ENCODE peak calls at places on chromosome 10, in ten cellular contexts. R is spleen; H is gastrocnemius medialis; Z is sigmoid colon; B is neural progenitor cell; O is brain microvascular endothelial cell; E is CD4-positive, CD25-positive, alpha-beta regulatory T cell; T is ovary; A is upper lobe of left lung; C is iPS DF 6.9. M is an unnamed sample.

GRCh38 chr10:26706936-26707335 is 9.4 kb downstream of the PDSS1 start:
- DNase-seq in R (no peak), Z (no peak), C (no peak), B (no peak), A (peak), O (no peak), H (no peak), E (no peak), T (no peak), M (no peak)

GRCh38 chr10:99115703-99116102 is 119.9 kb downstream of the HPSE2 start:
- DNase-seq in O (no peak), H (no peak), Z (no peak), T (no peak), E (no peak), C (no peak), R (no peak), B (no peak), A (no peak), M (no peak)

GRCh38 chr10:6064119-6064518 is 2.0 kb upstream of the IL2RA start:
- DNase-seq in C (no peak), H (no peak), Z (peak), O (no peak), E (no peak), R (no peak), T (no peak), A (no peak), B (no peak), M (no peak)

GRCh38 chr10:120011359-120012132 is 119.0 kb downstream of the SEC23IP start:
- DNase-seq in B (peak), E (no peak), T (no peak), A (peak), H (no peak), O (no peak), C (peak), Z (no peak), R (no peak), M (no peak)

GRCh38 chr10:97540669-97541500 is 31.7 kb upstream of the ANKRD2 start:
- DNase-seq in C (no peak), R (peak), T (peak), B (no peak), Z (peak), A (no peak), H (no peak), O (no peak), E (no peak), M (no peak)

GRCh38 chr10:132556994-132557441 is 19.4 kb downstream of the INPP5A start:
- DNase-seq in R (no peak), O (no peak), B (no peak), C (no peak), H (no peak), A (no peak), E (no peak), T (no peak), Z (peak), M (no peak)

GRCh38 chr10:5948999-5949759 is 28.2 kb downstream of the IL15RA start:
- DNase-seq in T (peak), H (no peak), B (peak), A (no peak), C (peak), R (no peak), E (no peak), O (peak), Z (peak), M (no peak)

GRCh38 chr10:21368728-21369425 is 156.6 kb downstream of the SKIDA1 start:
- DNase-seq in O (peak), Z (no peak), C (no peak), H (no peak), B (no peak), A (no peak), T (peak), E (no peak), R (no peak), M (no peak)

GRCh38 chr10:43259981-43260761 is 6.7 kb downstream of the RASGEF1A start:
- DNase-seq in Z (peak), H (no peak), T (no peak), O (no peak), B (no peak), R (peak), E (no peak), A (peak), C (no peak), M (no peak)

GRCh38 chr10:113142601-113143000 is 192.6 kb downstream of the TCF7L2 start:
- DNase-seq in Z (no peak), B (no peak), T (no peak), O (no peak), C (no peak), H (no peak), A (no peak), E (no peak), R (no peak), M (no peak)

GRCh38 chr10:26534384-26534783 is 96.2 kb downstream of the APBB1IP start:
- DNase-seq in R (no peak), A (no peak), H (no peak), E (no peak), Z (no peak), B (peak), T (no peak), O (no peak), C (peak), M (no peak)

GRCh38 chr10:130045091-130045652 is 65.5 kb downstream of the C10orf143 start:
- DNase-seq in T (no peak), C (peak), R (no peak), B (peak), E (no peak), H (no peak), Z (no peak), A (peak), O (no peak), M (no peak)

GRCh38 chr10:122639801-122640200 is 59.8 kb downstream of the C10orf120 start:
- DNase-seq in Z (peak), E (no peak), A (no peak), R (peak), O (no peak), B (no peak), T (no peak), H (no peak), C (no peak), M (no peak)

GRCh38 chr10:121418126-121418777 is 180.0 kb downstream of the FGFR2 start:
- DNase-seq in B (no peak), O (no peak), E (no peak), R (no peak), A (no peak), C (no peak), H (no peak), T (no peak), Z (no peak), M (no peak)

GRCh38 chr10:11153245-11153644 is 135.6 kb downstream of the CELF2 start:
- DNase-seq in H (no peak), T (no peak), Z (no peak), R (no peak), B (no peak), A (no peak), E (no peak), C (no peak), O (no peak), M (no peak)

GRCh38 chr10:9668411-9668810 is 1349.3 kb upstream of the CELF2 start:
- DNase-seq in C (no peak), O (no peak), E (no peak), T (no peak), A (no peak), Z (no peak), H (no peak), B (no peak), R (no peak), M (no peak)

GRCh38 chr10:35594115-35594849 is 10.9 kb upstream of the GJD4 start:
- DNase-seq in B (no peak), C (no peak), H (no peak), R (no peak), E (no peak), Z (no peak), O (no peak), A (no peak), T (no peak), M (no peak)

GRCh38 chr10:43880160-43880559 is 231.5 kb upstream of the ZNF32 start:
- DNase-seq in E (no peak), Z (no peak), R (no peak), B (no peak), H (no peak), C (no peak), A (no peak), T (no peak), O (no peak), M (no peak)

GRCh38 chr10:79229830-79230562 is 117.3 kb upstream of the PPIF start:
- DNase-seq in C (peak), T (no peak), R (no peak), B (peak), E (no peak), H (no peak), Z (no peak), O (no peak), A (no peak), M (no peak)

GRCh38 chr10:6918305-6918704 is 338.2 kb upstream of the PRKCQ start:
- DNase-seq in H (no peak), E (peak), C (peak), T (no peak), A (no peak), O (peak), R (peak), B (peak), Z (no peak), M (no peak)

GRCh38 chr10:102757323-102757722 is 13.6 kb downstream of the WBP1L start:
- DNase-seq in O (no peak), E (no peak), H (no peak), B (no peak), C (no peak), A (no peak), Z (no peak), T (peak), R (peak), M (no peak)

GRCh38 chr10:112795067-112795466 is 155.0 kb upstream of the TCF7L2 start:
- DNase-seq in B (no peak), T (no peak), R (no peak), E (no peak), C (no peak), Z (no peak), A (no peak), H (no peak), O (no peak), M (no peak)

GRCh38 chr10:48505394-48506112 is 99.3 kb downstream of the ARHGAP22 start:
- DNase-seq in B (no peak), R (peak), Z (no peak), O (no peak), T (no peak), H (no peak), A (no peak), E (no peak), C (peak), M (no peak)

GRCh38 chr10:8133146-8133545 is 78.7 kb downstream of the GATA3 start:
- DNase-seq in A (no peak), H (no peak), T (no peak), O (no peak), C (no peak), B (no peak), R (no peak), E (no peak), Z (no peak), M (no peak)

GRCh38 chr10:19412531-19412930 is 363.9 kb downstream of the MALRD1 start:
- DNase-seq in E (no peak), T (no peak), O (peak), B (peak), A (no peak), C (peak), Z (no peak), R (no peak), H (no peak), M (no peak)

GRCh38 chr10:18145652-18146051 is 5.4 kb downstream of the CACNB2 start:
- DNase-seq in C (no peak), R (no peak), Z (no peak), O (no peak), B (no peak), H (no peak), A (no peak), T (no peak), E (no peak), M (no peak)

GRCh38 chr10:34941471-34942357 is 126.6 kb upstream of the PARD3 start:
- DNase-seq in A (no peak), T (no peak), O (peak), Z (no peak), E (no peak), B (no peak), R (no peak), C (no peak), H (no peak), M (no peak)

GRCh38 chr10:110865184-110865803 is 6.4 kb upstream of the PDCD4 start:
- DNase-seq in A (no peak), Z (no peak), R (no peak), C (no peak), O (no peak), H (no peak), E (no peak), B (peak), T (no peak), M (no peak)

GRCh38 chr10:80530816-80531215 is 6.9 kb upstream of the SH2D4B start:
- DNase-seq in A (no peak), O (no peak), Z (no peak), H (no peak), E (no peak), R (peak), T (no peak), B (no peak), C (no peak), M (no peak)

GRCh38 chr10:62577666-62578291 is 203.6 kb downstream of the ZNF365 start:
- DNase-seq in T (no peak), Z (no peak), H (no peak), O (peak), R (no peak), B (no peak), A (no peak), E (no peak), C (no peak), M (no peak)

GRCh38 chr10:1947464-1948043 is 210.2 kb upstream of the ADARB2 start:
- DNase-seq in O (no peak), H (no peak), R (no peak), E (no peak), B (no peak), T (no peak), C (no peak), A (no peak), Z (no peak), M (no peak)

GRCh38 chr10:18368681-18369080 is 228.5 kb downstream of the CACNB2 start:
- DNase-seq in A (no peak), E (no peak), B (no peak), T (no peak), O (no peak), C (no peak), Z (no peak), H (no peak), R (no peak), M (no peak)

GRCh38 chr10:58048936-58049335 is 218.8 kb downstream of the IPMK start:
- DNase-seq in O (no peak), B (no peak), A (no peak), T (no peak), E (no peak), R (no peak), H (no peak), C (no peak), Z (no peak), M (no peak)

GRCh38 chr10:12483996-12484944 is 134.9 kb downstream of the CAMK1D start:
- DNase-seq in E (no peak), H (no peak), R (peak), Z (no peak), T (no peak), C (no peak), B (no peak), A (no peak), O (no peak), M (no peak)

GRCh38 chr10:29955308-29955935 is 104.0 kb downstream of the JCAD start:
- DNase-seq in T (no peak), Z (no peak), H (no peak), O (peak), E (no peak), B (no peak), C (no peak), A (no peak), R (no peak), M (no peak)

GRCh38 chr10:11678074-11678793 is 63.9 kb upstream of the ECHDC3 start:
- DNase-seq in B (no peak), E (no peak), O (peak), C (no peak), T (no peak), R (peak), Z (peak), A (no peak), H (no peak), M (no peak)

GRCh38 chr10:13648425-13648824 is 61.7 kb downstream of the PRPF18 start:
- DNase-seq in C (no peak), R (no peak), E (no peak), T (no peak), A (no peak), H (no peak), Z (no peak), O (no peak), B (no peak), M (no peak)

GRCh38 chr10:125082881-125083575 is 77.3 kb downstream of the CTBP2 start:
- DNase-seq in R (peak), O (no peak), Z (peak), T (peak), C (no peak), H (no peak), A (no peak), E (no peak), B (no peak), M (no peak)
- H3K27ac ChIP-seq in R (peak), O (peak), Z (peak), T (no peak), C (no peak), H (peak), A (no peak), E (no peak), B (no peak), M (peak)

GRCh38 chr10:69337312-69338132 is 59.2 kb downstream of the HK1 start:
- DNase-seq in Z (no peak), H (no peak), C (no peak), E (no peak), O (peak), T (no peak), R (no peak), B (no peak), A (no peak), M (no peak)
- H3K4me3 ChIP-seq in Z (no peak), H (peak), C (no peak), E (no peak), O (no peak), T (no peak), R (no peak), B (no peak), A (no peak), M (peak)

GRCh38 chr10:45282061-45282460 is 33.3 kb downstream of the OR13A1 start:
- DNase-seq in H (no peak), C (no peak), B (no peak), E (no peak), Z (no peak), O (no peak), R (no peak), A (no peak), T (no peak), M (no peak)

GRCh38 chr10:45274364-45274763 is 41.0 kb downstream of the OR13A1 start:
- DNase-seq in A (no peak), Z (no peak), H (no peak), E (no peak), O (no peak), C (no peak), B (no peak), R (no peak), T (no peak), M (no peak)

GRCh38 chr10:45279702-45280101 is 35.7 kb downstream of the OR13A1 start:
- DNase-seq in O (no peak), E (no peak), R (no peak), B (no peak), A (no peak), H (no peak), T (no peak), C (no peak), Z (no peak), M (no peak)

GRCh38 chr10:45278860-45279498 is 36.4 kb downstream of the OR13A1 start:
- DNase-seq in Z (no peak), C (no peak), R (no peak), E (no peak), T (no peak), H (no peak), B (peak), A (no peak), O (no peak), M (no peak)

DNA sequence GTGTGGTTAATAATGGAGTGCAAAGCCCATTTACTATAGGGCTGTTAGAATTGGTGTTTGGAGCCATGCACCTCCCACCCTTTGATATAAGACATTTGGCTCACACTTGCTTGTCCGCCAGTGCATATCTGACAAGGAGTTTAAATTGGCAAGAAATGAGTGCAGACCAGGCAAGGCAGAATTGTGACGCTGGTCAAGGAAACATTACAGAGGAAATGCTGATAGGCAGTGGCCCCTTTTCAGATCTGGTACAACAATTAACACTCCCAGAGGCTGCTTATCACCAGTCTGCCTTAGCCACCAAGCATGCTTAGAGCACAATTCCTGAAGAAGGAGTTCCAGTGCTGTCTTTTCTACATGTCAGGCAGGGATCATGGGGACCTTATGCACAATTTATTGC is 35.3 kb downstream of the OR13A1 start:
- DNase-seq in H (no peak), Z (no peak), B (peak), E (no peak), R (no peak), A (no peak), C (no peak), O (no peak), T (no peak), M (no peak)
- H3K27ac ChIP-seq in H (no peak), Z (no peak), B (no peak), E (no peak), R (no peak), A (no peak), C (no peak), O (no peak), T (no peak), M (no peak)

GRCh38 chr10:4095171-4095570 is 310.2 kb upstream of the KLF6 start:
- DNase-seq in T (no peak), E (no peak), O (no peak), C (no peak), A (no peak), R (no peak), H (no peak), B (no peak), Z (no peak), M (no peak)
- H3K4me3 ChIP-seq in T (no peak), E (no peak), O (no peak), C (no peak), A (no peak), R (no peak), H (no peak), B (no peak), Z (no peak), M (no peak)

DNA sequence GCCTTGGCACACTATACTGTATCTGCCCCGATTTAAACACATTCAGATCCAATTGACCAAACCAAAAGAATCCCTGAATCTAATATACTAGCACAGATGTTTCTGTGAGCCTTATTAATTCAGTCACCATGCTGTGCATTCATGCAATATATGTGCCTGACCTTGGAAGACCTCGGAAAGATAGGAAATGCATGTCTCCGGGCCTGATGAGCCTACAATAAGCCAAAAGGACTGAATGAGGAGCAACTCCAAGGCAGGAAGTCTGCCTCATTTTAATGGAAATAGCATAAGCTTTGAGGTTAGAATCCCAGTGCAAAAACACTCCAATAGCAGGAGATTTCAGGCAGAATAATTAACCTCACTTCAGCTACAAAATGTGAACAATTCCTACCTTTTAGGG is 316.7 kb downstream of the LRRTM3 start:
- DNase-seq in E (no peak), H (no peak), T (no peak), A (no peak), O (no peak), R (no peak), B (no peak), Z (no peak), C (no peak), M (no peak)
- H3K27ac ChIP-seq in E (no peak), H (no peak), T (no peak), A (no peak), O (no peak), R (no peak), B (no peak), Z (no peak), C (no peak), M (no peak)

GRCh38 chr10:89490589-89491335 is 44.6 kb downstream of the SLC16A12 start:
- DNase-seq in R (no peak), B (peak), C (no peak), T (no peak), E (no peak), H (no peak), O (no peak), Z (no peak), A (no peak), M (no peak)

GRCh38 chr10:89491932-89492331 is 43.5 kb downstream of the SLC16A12 start:
- DNase-seq in H (no peak), E (no peak), T (no peak), R (no peak), O (no peak), C (no peak), B (no peak), Z (no peak), A (no peak), M (no peak)

GRCh38 chr10:89494068-89494467 is 41.3 kb downstream of the SLC16A12 start:
- DNase-seq in C (no peak), O (no peak), T (no peak), R (no peak), B (no peak), H (no peak), Z (no peak), E (no peak), A (no peak), M (no peak)

DNA sequence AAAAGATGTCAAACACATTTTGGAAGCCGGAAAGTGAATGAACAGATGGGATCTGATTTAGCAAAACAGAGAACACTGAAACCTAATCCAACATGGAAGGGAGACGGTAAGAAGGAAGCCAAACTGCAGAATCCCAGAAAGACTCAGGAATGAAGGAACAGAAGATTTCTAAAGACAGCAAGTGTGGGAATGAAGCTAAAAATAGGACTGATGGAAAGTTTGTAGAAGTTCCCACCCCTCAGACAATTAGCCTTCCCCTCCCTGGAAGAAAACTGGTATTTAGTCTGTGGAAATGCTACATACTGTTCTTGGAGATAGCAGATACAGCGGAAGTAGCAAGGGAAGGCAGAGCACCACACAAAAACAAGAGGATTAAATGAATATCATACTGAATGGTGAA is 40.8 kb downstream of the SLC16A12 start:
- DNase-seq in A (no peak), H (no peak), C (no peak), R (no peak), O (no peak), E (no peak), T (no peak), B (no peak), Z (no peak), M (no peak)
- H3K4me3 ChIP-seq in A (no peak), H (no peak), C (no peak), R (no peak), O (no peak), E (no peak), T (no peak), B (no peak), Z (no peak), M (no peak)